ENCODE peak calls at places on chromosomes 12 and 14, in seven cellular contexts. I is WERI-Rb-1, W is caudate nucleus, T is aorta, S is GM12891, G is T47D, K is pulmonary artery endothelial cell. D is an unnamed sample.
A peak's percentile ranks its signal among the peaks of the same experiment; 100 is the strongest.

GRCh38 chr14:55077155-55077554 is 25.7 kb downstream of the MAPK1IP1L start:
- DNase-seq in I (no peak), W (no peak), T (no peak), S (no peak), G (no peak), K (no peak), D (no peak)

GRCh38 chr14:103546651-103547454 is 15.6 kb downstream of the BAG5 start:
- DNase-seq in I (peak; percentile 83), W (peak; percentile 62), T (peak; percentile 80), S (peak; percentile 99), G (peak; percentile 79), K (no peak), D (peak; percentile 92)

GRCh38 chr14:38419579-38419978 is 163.7 kb upstream of the CLEC14A start:
- DNase-seq in I (no peak), W (no peak), T (no peak), S (no peak), G (no peak), K (no peak), D (no peak)

GRCh38 chr14:50978888-50979287 is 34.6 kb upstream of the PYGL start:
- DNase-seq in I (no peak), W (no peak), T (no peak), S (peak; percentile 25), G (no peak), K (no peak), D (no peak)

GRCh38 chr14:58730793-58731464 is 93.2 kb downstream of the DACT1 start:
- DNase-seq in I (no peak), W (no peak), T (no peak), S (no peak), G (no peak), K (no peak), D (no peak)

GRCh38 chr12:86256169-86256568 is at the start of gene MGAT4C:
- DNase-seq in I (no peak), W (no peak), T (no peak), S (no peak), G (peak; percentile 31), K (no peak), D (no peak)

GRCh38 chr12:103829092-103829491 is 11.9 kb downstream of the NT5DC3 start:
- DNase-seq in I (no peak), W (no peak), T (no peak), S (no peak), G (no peak), K (no peak), D (no peak)

GRCh38 chr12:12788675-12789368 is 3.4 kb downstream of the APOLD1 start:
- DNase-seq in I (peak; percentile 64), W (peak; percentile 22), T (peak; percentile 63), S (no peak), G (peak; percentile 74), K (no peak), D (peak; percentile 68)

GRCh38 chr14:75299064-75299463 is 20.4 kb downstream of the FOS start:
- DNase-seq in I (no peak), W (no peak), T (no peak), S (no peak), G (no peak), K (no peak), D (no peak)

GRCh38 chr14:104382361-104383087 is 197.0 kb upstream of the C14orf180 start:
- DNase-seq in I (no peak), W (no peak), T (no peak), S (no peak), G (no peak), K (no peak), D (no peak)

GRCh38 chr12:13596714-13597113 is 384.7 kb downstream of the GRIN2B start:
- DNase-seq in I (no peak), W (no peak), T (no peak), S (no peak), G (no peak), K (no peak), D (no peak)

GRCh38 chr14:60184597-60185555 is 19.7 kb upstream of the DHRS7 start:
- DNase-seq in I (no peak), W (no peak), T (no peak), S (no peak), G (no peak), K (no peak), D (no peak)

GRCh38 chr12:19304149-19304780 is 135.0 kb upstream of the AEBP2 start:
- DNase-seq in I (no peak), W (no peak), T (no peak), S (no peak), G (no peak), K (no peak), D (no peak)

GRCh38 chr12:52561880-52562449 is 9.0 kb upstream of the KRT71 start:
- DNase-seq in I (no peak), W (no peak), T (no peak), S (no peak), G (peak; percentile 39), K (no peak), D (no peak)

GRCh38 chr12:4997939-4998338 is 45.7 kb upstream of the KCNA5 start:
- DNase-seq in I (no peak), W (no peak), T (peak; percentile 85), S (no peak), G (no peak), K (no peak), D (no peak)

GRCh38 chr14:24435192-24435810 is 5.5 kb downstream of the KHNYN start:
- DNase-seq in I (no peak), W (no peak), T (no peak), S (no peak), G (no peak), K (no peak), D (no peak)

GRCh38 chr12:495466-495865 is 35.7 kb downstream of the B4GALNT3 start:
- DNase-seq in I (no peak), W (no peak), T (no peak), S (no peak), G (no peak), K (no peak), D (no peak)

GRCh38 chr12:132116709-132117557 is 27.2 kb downstream of the DDX51 start:
- DNase-seq in I (no peak), W (no peak), T (no peak), S (no peak), G (no peak), K (no peak), D (no peak)

GRCh38 chr12:110174373-110174996 is 50.3 kb downstream of the IFT81 start:
- DNase-seq in I (no peak), W (no peak), T (no peak), S (no peak), G (no peak), K (no peak), D (no peak)

GRCh38 chr14:65772901-65773574 is 360.5 kb downstream of the FUT8 start:
- DNase-seq in I (no peak), W (no peak), T (no peak), S (no peak), G (no peak), K (no peak), D (no peak)

GRCh38 chr12:132173135-132174014 is 29.1 kb downstream of the NOC4L start:
- DNase-seq in I (no peak), W (no peak), T (peak; percentile 26), S (no peak), G (no peak), K (no peak), D (no peak)

GRCh38 chr14:91078095-91078737 is 17.8 kb upstream of the RPS6KA5 start:
- DNase-seq in I (no peak), W (no peak), T (no peak), S (peak; percentile 18), G (no peak), K (no peak), D (no peak)

GRCh38 chr12:125079084-125079483 is 13.8 kb downstream of the AACS start:
- DNase-seq in I (no peak), W (no peak), T (no peak), S (no peak), G (no peak), K (no peak), D (no peak)

GRCh38 chr12:106118-106561 is 39.6 kb downstream of the IQSEC3 start:
- DNase-seq in I (peak; percentile 35), W (no peak), T (peak; percentile 11), S (peak; percentile 74), G (no peak), K (no peak), D (no peak)

GRCh38 chr12:6958609-6959375 is 7.6 kb downstream of the PTPN6 start:
- DNase-seq in I (no peak), W (no peak), T (no peak), S (no peak), G (no peak), K (no peak), D (no peak)

GRCh38 chr12:96402061-96402460 is 1.8 kb upstream of the CDK17 start:
- DNase-seq in I (no peak), W (no peak), T (no peak), S (no peak), G (no peak), K (no peak), D (no peak)

GRCh38 chr12:22738945-22739344 is 114.0 kb downstream of the ETNK1 start:
- DNase-seq in I (no peak), W (no peak), T (no peak), S (no peak), G (no peak), K (no peak), D (no peak)

GRCh38 chr12:104006929-104007328 is 41.3 kb downstream of the TDG start:
- DNase-seq in I (no peak), W (no peak), T (no peak), S (no peak), G (no peak), K (peak; percentile 22), D (no peak)

GRCh38 chr12:78018146-78018910 is 187.6 kb downstream of the NAV3 start:
- DNase-seq in I (no peak), W (no peak), T (no peak), S (no peak), G (no peak), K (no peak), D (no peak)

GRCh38 chr14:70879448-70879847 is 27.8 kb upstream of the PCNX1 start:
- DNase-seq in I (no peak), W (no peak), T (no peak), S (no peak), G (peak; percentile 11), K (no peak), D (no peak)

GRCh38 chr14:75634848-75635247 is 25.8 kb downstream of the ERG28 start:
- DNase-seq in I (no peak), W (no peak), T (no peak), S (no peak), G (peak; percentile 87), K (no peak), D (no peak)

GRCh38 chr14:82872494-82872893 is 1338.8 kb upstream of the SEL1L start:
- DNase-seq in I (no peak), W (no peak), T (no peak), S (no peak), G (peak; percentile 19), K (no peak), D (no peak)

GRCh38 chr14:63908667-63909264 is 56.0 kb downstream of the SYNE2 start:
- DNase-seq in I (no peak), W (no peak), T (no peak), S (no peak), G (no peak), K (no peak), D (no peak)

GRCh38 chr14:81164167-81164774 is 56.5 kb downstream of the GTF2A1 start:
- DNase-seq in I (peak; percentile 79), W (no peak), T (peak; percentile 64), S (peak; percentile 22), G (peak; percentile 87), K (no peak), D (peak; percentile 67)

GRCh38 chr14:94965551-94966339 is 191.6 kb downstream of the DICER1 start:
- DNase-seq in I (no peak), W (no peak), T (no peak), S (no peak), G (no peak), K (no peak), D (no peak)

GRCh38 chr14:23114669-23115491 is 4.2 kb downstream of the CEBPE start:
- DNase-seq in I (no peak), W (no peak), T (peak; percentile 69), S (no peak), G (peak; percentile 15), K (no peak), D (no peak)